ENCODE peak calls at places on chromosomes 6 and 20, in six cellular contexts. M, A, O, R, T and W are unnamed samples.
A peak's percentile ranks its signal among the peaks of the same experiment; 100 is the strongest.

GRCh38 chr20:19824861-19825260 is 66.8 kb downstream of the RIN2 start:
- DNase-seq in O (no peak), A (no peak), M (no peak), T (no peak), R (no peak), W (no peak)

GRCh38 chr6:10099086-10099499 is 315.8 kb downstream of the TFAP2A start:
- DNase-seq in R (no peak), M (no peak), O (no peak), A (no peak), T (no peak), W (no peak)

GRCh38 chr6:140201787-140202458 is 827.5 kb upstream of the CITED2 start:
- DNase-seq in O (no peak), R (no peak), T (no peak), A (no peak), M (no peak), W (no peak)

GRCh38 chr20:50689864-50690263 is 1.5 kb downstream of the RIPOR3 start:
- DNase-seq in R (peak; percentile 23), O (no peak), T (no peak), A (no peak), M (no peak), W (no peak)

GRCh38 chr6:17061097-17061496 is 40.8 kb upstream of the STMND1 start:
- DNase-seq in R (no peak), O (no peak), A (no peak), M (no peak), T (no peak), W (no peak)

GRCh38 chr20:38173237-38174156 is 8.4 kb upstream of the TGM2 start:
- DNase-seq in M (peak; percentile 71), O (peak; percentile 52), R (peak; percentile 46), T (no peak), A (no peak), W (no peak)

GRCh38 chr20:50071039-50071888 is 41.7 kb downstream of the UBE2V1 start:
- DNase-seq in O (peak; percentile 93), T (peak; percentile 88), R (peak; percentile 89), A (peak; percentile 91), M (peak; percentile 85), W (peak; percentile 89)

GRCh38 chr20:11204926-11205768 is 531.3 kb upstream of the JAG1 start:
- DNase-seq in A (peak; percentile 68), T (no peak), M (peak; percentile 79), R (peak; percentile 34), O (peak; percentile 29), W (peak; percentile 66)

GRCh38 chr20:38842017-38842416 is 36.5 kb downstream of the PPP1R16B start:
- DNase-seq in R (no peak), M (peak; percentile 62), T (no peak), O (no peak), A (no peak), W (no peak)

GRCh38 chr20:35115606-35116005 is 23.0 kb upstream of the TRPC4AP start:
- DNase-seq in T (no peak), M (no peak), O (no peak), A (no peak), R (no peak), W (no peak)

GRCh38 chr6:170087946-170088348 is 202.9 kb downstream of the DLL1 start:
- DNase-seq in M (no peak), A (peak; percentile 19), T (peak; percentile 41), O (no peak), R (peak; percentile 11), W (no peak)

GRCh38 chr20:19880256-19881079 is 122.4 kb downstream of the RIN2 start:
- DNase-seq in M (no peak), R (no peak), T (no peak), O (no peak), A (no peak), W (no peak)

GRCh38 chr6:786946-787763 is 94.2 kb upstream of the EXOC2 start:
- DNase-seq in R (no peak), M (peak; percentile 29), A (no peak), T (no peak), O (no peak), W (no peak)

GRCh38 chr6:34295721-34296120 is 46.9 kb upstream of the SMIM29 start:
- DNase-seq in M (no peak), R (no peak), A (no peak), O (no peak), T (no peak), W (no peak)

GRCh38 chr20:63850689-63851547 is 10.4 kb upstream of the ABHD16B start:
- DNase-seq in T (no peak), O (no peak), M (no peak), A (no peak), R (no peak), W (no peak)

GRCh38 chr6:33620158-33620583 is 951 bp upstream of the ITPR3 start:
- DNase-seq in T (peak; percentile 23), A (no peak), M (peak; percentile 60), R (no peak), O (no peak), W (peak; percentile 68)

GRCh38 chr6:10837692-10837996 is 695 bp downstream of the MAK start:
- DNase-seq in O (no peak), M (no peak), R (no peak), T (no peak), A (no peak), W (no peak)

GRCh38 chr20:1381753-1382591 is 10.9 kb downstream of the FKBP1A start:
- DNase-seq in O (no peak), R (no peak), A (no peak), M (no peak), T (no peak), W (no peak)

GRCh38 chr6:162099685-162100084 is 627.9 kb downstream of the PRKN start:
- DNase-seq in O (no peak), A (no peak), T (no peak), R (no peak), M (no peak), W (peak; percentile 30)

GRCh38 chr6:46220351-46221220 is 49.8 kb upstream of the ENPP5 start:
- DNase-seq in M (no peak), A (no peak), R (no peak), T (no peak), O (no peak), W (no peak)

GRCh38 chr6:157514659-157515496 is 133.9 kb downstream of the ZDHHC14 start:
- DNase-seq in T (no peak), O (no peak), A (no peak), M (peak; percentile 99), R (no peak), W (no peak)

GRCh38 chr6:11179088-11179977 is 53.1 kb downstream of the NEDD9 start:
- DNase-seq in A (no peak), T (no peak), R (no peak), O (no peak), M (no peak), W (no peak)

GRCh38 chr6:157228421-157229218 is 94.7 kb downstream of the TMEM242 start:
- DNase-seq in M (no peak), O (no peak), A (no peak), R (no peak), T (no peak), W (no peak)

GRCh38 chr20:56808732-56809131 is 179.6 kb downstream of the TFAP2C start:
- DNase-seq in A (no peak), R (no peak), T (no peak), O (no peak), M (no peak), W (no peak)

GRCh38 chr6:38180586-38180985 is 361.1 kb downstream of the ZFAND3 start:
- DNase-seq in O (no peak), M (no peak), R (no peak), T (no peak), A (peak; percentile 12), W (no peak)

GRCh38 chr20:50690979-50691584 is at the start of gene RIPOR3:
- DNase-seq in A (peak; percentile 23), O (peak; percentile 52), R (peak; percentile 45), M (no peak), T (no peak), W (no peak)

DNA sequence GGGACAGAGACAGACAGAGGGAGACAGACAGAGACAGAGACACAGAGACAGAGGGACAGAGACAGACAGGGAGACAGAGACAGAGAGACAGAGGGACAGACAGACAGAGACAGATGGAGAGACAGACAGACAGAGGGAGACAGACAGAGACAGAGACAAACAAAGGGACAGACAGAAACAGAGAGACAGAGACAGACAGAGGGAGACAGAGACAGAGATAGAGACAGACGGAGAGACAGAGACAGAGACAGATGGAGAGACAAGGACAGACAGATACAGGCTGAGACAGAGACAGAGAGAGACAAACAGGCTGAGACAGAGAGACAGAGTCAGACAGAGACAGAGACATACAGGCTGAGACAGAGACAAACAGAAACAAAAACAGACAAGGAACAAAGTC is 39.4 kb upstream of the PHACTR3 start:
- DNase-seq in A (no peak), R (no peak), T (no peak), O (no peak), M (no peak), W (no peak)
- H3K9me3 ChIP-seq in A (no peaks in the 10 kb centered on the region), R (no peaks in the 10 kb centered on the region), T (no peaks in the 10 kb centered on the region), O (no peaks in the 10 kb centered on the region), M (no peaks in the 10 kb centered on the region), W (peaks cover 3% of the 10 kb centered on the region)

DNA sequence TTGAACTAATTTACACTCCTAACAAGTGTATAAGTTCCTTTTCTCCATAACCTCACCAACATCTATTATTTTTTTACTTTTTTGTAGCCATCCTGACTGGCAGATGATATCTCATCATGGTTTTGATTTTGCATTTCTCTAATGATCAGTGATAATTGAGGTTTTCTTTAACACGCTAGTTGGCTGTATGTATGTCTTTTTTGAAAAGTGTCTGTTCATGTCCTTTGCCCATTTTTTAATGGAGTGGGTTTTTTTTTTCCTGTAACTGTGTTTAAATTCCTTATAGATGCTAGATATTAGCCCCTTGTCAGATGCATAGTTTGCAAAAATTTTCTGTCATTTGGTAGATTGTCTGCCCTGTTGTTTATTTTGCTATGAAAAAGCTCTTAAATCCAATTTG is 39.6 kb upstream of the TRIM39 start:
- DNase-seq in A (no peak), M (no peak), R (no peak), T (no peak), O (no peak), W (no peak)
- H3K9me3 ChIP-seq in A (peaks cover 60% of the 10 kb centered on the region), M (peaks cover 9% of the 10 kb centered on the region), R (peaks cover 61% of the 10 kb centered on the region), T (peaks cover 33% of the 10 kb centered on the region), O (no peaks in the 10 kb centered on the region), W (peaks cover 24% of the 10 kb centered on the region)

GRCh38 chr20:59721386-59721785 is 117.0 kb downstream of the PHACTR3 start:
- DNase-seq in O (no peak), A (no peak), R (no peak), T (no peak), M (no peak), W (no peak)
- H3K9me3 ChIP-seq in O (no peaks in the 10 kb centered on the region), A (no peaks in the 10 kb centered on the region), R (no peaks in the 10 kb centered on the region), T (no peaks in the 10 kb centered on the region), M (peaks cover 4% of the 10 kb centered on the region), W (no peaks in the 10 kb centered on the region)

DNA sequence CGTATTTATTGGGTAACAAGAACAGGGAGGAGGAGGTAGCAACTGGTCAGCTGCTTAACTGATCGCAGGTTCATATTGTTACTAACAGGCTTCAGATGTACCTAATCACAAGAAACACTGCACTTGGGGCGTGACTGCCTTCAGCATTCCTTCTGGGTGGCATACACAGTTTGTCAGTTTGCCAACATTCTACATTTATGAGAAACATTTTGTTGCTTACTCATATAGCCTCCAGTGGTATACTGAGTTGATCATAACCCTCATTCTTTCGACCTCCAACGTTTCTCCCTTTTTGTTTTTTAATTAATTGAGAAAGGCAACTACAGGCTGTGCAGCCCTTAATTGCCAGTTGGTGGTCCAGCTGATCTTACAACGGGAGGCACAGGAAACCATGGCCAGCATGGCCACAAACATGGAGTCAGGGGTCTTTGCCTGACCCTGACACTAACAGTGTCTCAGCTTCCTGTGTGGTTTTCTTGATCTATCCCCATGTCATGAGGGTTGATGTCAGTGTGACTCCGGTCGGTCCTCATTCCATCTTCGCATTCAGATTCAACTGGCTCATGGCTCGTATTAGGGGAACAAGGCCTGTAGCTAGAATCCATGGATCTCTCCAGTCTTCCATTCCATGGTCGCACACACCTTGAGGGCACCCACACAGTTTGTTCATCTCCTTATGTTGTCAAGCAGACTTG is 9.4 kb downstream of the EPB41L2 start:
- DNase-seq in A (no peak), M (no peak), R (no peak), T (no peak), O (no peak), W (no peak)
- H3K9me3 ChIP-seq in A (peaks cover 42% of the 10 kb centered on the region), M (peaks cover 14% of the 10 kb centered on the region), R (peaks cover 45% of the 10 kb centered on the region), T (peaks cover 15% of the 10 kb centered on the region), O (no peaks in the 10 kb centered on the region), W (peaks cover 17% of the 10 kb centered on the region)